ENCODE peak calls at places on chromosome X, in six cellular contexts. S is adrenal gland; J is left ventricle myocardium inferior; K is CD4-positive, CD25-positive, alpha-beta regulatory T cell; N is coronary artery; F is fibroblast of lung. U is an unnamed sample.
A peak's percentile ranks its signal among the peaks of the same experiment; 100 is the strongest.

GRCh38 chrX:39819921-39820849 is 277.6 kb downstream of the BCOR start:
- DNase-seq in S (no peak), F (no peak), N (no peak), J (no peak), K (no peak), U (no peak)

GRCh38 chrX:68433155-68433980 is at the start of gene OPHN1:
- DNase-seq in N (peak; percentile 80), K (no peak), J (peak; percentile 76), S (peak; percentile 72), F (peak; percentile 77), U (no peak)

GRCh38 chrX:2712428-2712827 is 21.3 kb downstream of the CD99 start:
- DNase-seq in N (no peak), F (no peak), J (no peak), S (no peak), K (no peak), U (no peak)

GRCh38 chrX:107574054-107574683 is 54.1 kb upstream of the PRPS1 start:
- DNase-seq in J (no peak), K (no peak), N (no peak), S (no peak), F (peak; percentile 85), U (no peak)

GRCh38 chrX:33307954-33308353 is 96.6 kb upstream of the DMD start:
- DNase-seq in J (no peak), S (no peak), N (no peak), K (no peak), F (peak; percentile 59), U (no peak)

GRCh38 chrX:24147165-24147564 is 2.4 kb upstream of the ZFX start:
- DNase-seq in N (no peak), J (no peak), S (no peak), K (no peak), F (no peak), U (no peak)

GRCh38 chrX:107451754-107452153 is 2.3 kb downstream of the FRMPD3 start:
- DNase-seq in N (no peak), K (no peak), S (no peak), J (no peak), F (no peak), U (no peak)

GRCh38 chrX:39171686-39172085 is 370.4 kb downstream of the MID1IP1 start:
- DNase-seq in N (peak; percentile 17), K (no peak), F (no peak), S (no peak), J (no peak), U (no peak)

GRCh38 chrX:131626681-131627296 is 82.9 kb downstream of the OR13H1 start:
- DNase-seq in J (no peak), F (peak; percentile 66), S (no peak), K (no peak), N (no peak), U (no peak)

GRCh38 chrX:110287605-110288004 is 30.3 kb downstream of the AMMECR1 start:
- DNase-seq in K (no peak), F (peak; percentile 73), J (no peak), N (no peak), S (no peak), U (no peak)

GRCh38 chrX:103651374-103651773 is 22.6 kb downstream of the TCEAL1 start:
- DNase-seq in F (no peak), J (no peak), S (no peak), N (no peak), K (no peak), U (no peak)

GRCh38 chrX:97332963-97333362 is 449.3 kb downstream of the RPA4 start:
- DNase-seq in J (no peak), N (no peak), K (no peak), S (no peak), F (no peak), U (no peak)

GRCh38 chrX:131763674-131764073 is 219.8 kb downstream of the OR13H1 start:
- DNase-seq in J (no peak), S (peak; percentile 87), F (no peak), N (peak; percentile 81), K (peak; percentile 88), U (peak; percentile 87)

GRCh38 chrX:30653415-30654131 is at the start of gene GK:
- DNase-seq in K (no peak), S (peak; percentile 65), N (peak; percentile 79), J (peak; percentile 15), F (peak; percentile 23), U (no peak)

GRCh38 chrX:76172325-76172887 is 456 bp upstream of the PBDC1 start:
- DNase-seq in J (no peak), S (no peak), K (no peak), F (no peak), N (no peak), U (no peak)

GRCh38 chrX:29082558-29082957 is 495.3 kb downstream of the IL1RAPL1 start:
- DNase-seq in K (no peak), J (no peak), S (no peak), N (no peak), F (no peak), U (no peak)

GRCh38 chrX:118540342-118540741 is 44.7 kb downstream of the DOCK11 start:
- DNase-seq in J (no peak), S (no peak), K (no peak), N (no peak), F (no peak), U (no peak)

GRCh38 chrX:118536687-118537461 is 41.3 kb downstream of the DOCK11 start:
- DNase-seq in K (peak; percentile 62), N (no peak), F (peak; percentile 35), S (no peak), J (no peak), U (peak; percentile 55)

GRCh38 chrX:118541482-118541881 is 45.9 kb downstream of the DOCK11 start:
- DNase-seq in S (no peak), K (no peak), J (no peak), N (no peak), F (no peak), U (no peak)

GRCh38 chrX:118534716-118535493 is 39.3 kb downstream of the DOCK11 start:
- DNase-seq in S (no peak), N (no peak), F (no peak), J (no peak), K (no peak), U (no peak)

DNA sequence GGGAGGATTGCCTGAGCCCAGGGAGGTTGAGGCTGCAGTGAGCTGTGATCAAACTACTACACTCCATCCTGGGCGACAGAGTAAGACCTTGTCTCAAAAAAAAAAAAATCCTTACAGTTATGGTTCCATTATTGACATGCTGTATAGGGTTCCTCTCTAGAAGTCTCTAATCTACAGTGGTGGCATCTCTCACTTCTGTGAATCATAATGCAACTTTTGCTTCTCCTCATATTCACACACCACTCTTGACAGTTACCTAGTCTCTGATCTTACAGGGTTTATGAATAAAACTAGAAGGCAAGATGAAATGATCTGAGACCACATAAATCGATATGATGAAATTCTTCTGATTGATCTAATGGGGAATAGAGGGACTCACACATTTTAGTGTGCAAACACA is 40.6 kb downstream of the DOCK11 start:
- DNase-seq in S (no peak), N (no peak), F (no peak), K (no peak), J (no peak), U (no peak)
- H3K27ac ChIP-seq in S (no peak overlapping the region), N (peak overlapping the region; percentile 54), F (no peak overlapping the region), K (peak overlapping the region; percentile 71), J (peak overlapping the region; percentile 56), U (peak overlapping the region; percentile 48)

DNA sequence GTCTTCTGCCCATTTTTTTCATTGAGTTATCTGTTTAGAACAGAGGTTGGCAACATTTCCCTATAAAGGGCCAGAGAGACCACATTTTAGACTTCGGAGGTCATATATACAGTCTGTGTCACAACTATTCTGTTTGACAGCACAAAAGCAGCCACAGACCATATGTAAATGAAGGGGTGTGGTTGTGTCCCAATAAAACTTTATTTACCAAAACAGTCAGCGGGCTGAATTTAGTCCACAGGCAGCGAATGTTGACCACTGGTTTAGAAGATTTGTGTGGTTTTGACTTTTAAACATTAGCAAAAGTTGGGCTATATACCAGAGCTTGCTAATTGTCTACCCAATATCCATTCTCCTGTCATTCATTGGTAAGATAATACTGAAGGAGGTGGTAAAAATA is 150.8 kb downstream of the AMELX start:
- DNase-seq in S (no peak), K (no peak), N (no peak), J (no peak), F (no peak), U (no peak)
- H3K4me3 ChIP-seq in S (no peak overlapping the region), K (no peak overlapping the region), N (no peak overlapping the region), J (no peak overlapping the region), F (no peak overlapping the region), U (no peak overlapping the region)

DNA sequence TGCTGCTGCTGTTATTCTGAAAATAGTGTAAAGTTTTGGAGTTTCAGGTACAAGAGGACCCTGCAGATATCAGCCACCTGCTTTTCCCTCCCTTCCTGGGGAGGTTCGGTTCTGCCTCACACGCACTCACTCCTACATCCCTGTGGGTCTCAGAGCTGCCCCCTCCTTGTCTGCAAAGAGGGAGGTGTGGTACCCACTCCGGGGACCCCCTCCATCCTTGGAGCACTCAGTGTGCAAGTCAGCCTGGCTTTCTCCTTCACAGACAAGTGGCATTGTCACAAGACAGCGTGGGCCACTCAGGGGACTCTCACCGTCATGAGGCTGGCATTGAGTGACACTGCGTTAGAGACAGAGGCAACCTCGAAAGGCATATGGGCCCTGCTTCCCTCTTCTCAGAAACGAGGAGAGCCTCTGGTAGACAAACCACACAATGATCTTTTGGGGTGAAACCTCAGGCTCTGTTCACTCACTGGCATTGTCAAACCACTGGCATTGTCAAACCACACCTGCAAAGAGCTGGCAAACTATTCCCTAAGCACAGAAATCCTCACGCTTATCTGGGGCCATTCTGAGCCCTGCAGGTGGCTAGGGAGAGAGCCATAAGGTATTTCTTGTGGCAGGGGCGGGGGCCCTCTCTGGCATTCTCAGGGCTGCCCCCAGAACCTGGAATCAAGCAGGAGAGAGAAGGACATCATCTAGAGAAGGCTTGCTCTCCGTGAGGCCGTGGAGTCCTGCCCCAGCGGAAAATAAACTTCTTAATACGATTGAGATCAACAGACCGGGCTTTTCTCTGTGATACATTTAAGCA is 285.0 kb downstream of the SHOX start:
- DNase-seq in K (no peak), N (no peak), J (no peak), S (no peak), F (no peak), U (no peak)
- H3K27ac ChIP-seq in K (no peak overlapping the region), N (no peak overlapping the region), J (no peak overlapping the region), S (no peak overlapping the region), F (no peak overlapping the region), U (no peak overlapping the region)

GRCh38 chrX:119757979-119758681 is at the start of gene SOWAHD:
- DNase-seq in N (no peak), K (peak; percentile 16), S (peak; percentile 33), J (peak; percentile 38), F (peak; percentile 21), U (peak; percentile 46)

GRCh38 chrX:119760026-119760902 is 1.9 kb downstream of the SOWAHD start:
- DNase-seq in K (no peak), N (no peak), S (no peak), J (no peak), F (no peak), U (no peak)

GRCh38 chrX:119757646-119757978 is 776 bp upstream of the SOWAHD start:
- DNase-seq in K (no peak), S (no peak), N (no peak), F (no peak), J (no peak), U (no peak)

GRCh38 chrX:119758682-119759332 is 419 bp downstream of the SOWAHD start:
- DNase-seq in S (peak; percentile 27), N (no peak), J (peak; percentile 13), F (no peak), K (peak; percentile 18), U (peak; percentile 36)

DNA sequence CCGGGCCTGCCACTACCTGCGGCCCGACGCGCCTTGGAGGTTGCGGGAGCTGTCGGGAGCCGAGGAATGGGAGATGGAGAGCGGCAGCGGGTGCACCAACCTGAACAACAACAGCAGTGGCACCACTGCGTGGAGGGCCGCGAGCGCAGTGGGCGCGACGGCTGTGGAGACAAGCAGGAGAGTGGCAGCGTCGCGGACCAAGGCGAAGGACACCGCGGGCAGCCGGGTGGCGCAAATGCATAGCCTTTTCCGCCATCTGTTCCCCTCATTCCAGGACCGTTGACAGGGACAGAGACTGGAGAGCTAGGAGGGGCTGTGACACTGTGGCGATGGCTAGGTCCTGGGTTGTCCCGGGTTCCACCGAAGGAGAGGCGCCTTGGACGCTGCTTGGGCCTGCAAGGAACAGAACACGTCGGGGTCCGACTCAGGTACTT is 962 bp downstream of the SOWAHD start:
- DNase-seq in K (no peak), N (no peak), F (no peak), S (no peak), J (no peak), U (no peak)
- H3K4me3 ChIP-seq in K (no peak overlapping the region), N (peak overlapping the region; percentile 72), F (no peak overlapping the region), S (no peak overlapping the region), J (peak overlapping the region; percentile 65), U (no peak overlapping the region)

U was measured in CD4-positive, alpha-beta memory T cell.